ENCODE peak calls at places on chromosomes 12 and 14, in four cellular contexts. M, P, X and D are unnamed samples.

GRCh38 chr14:90820958-90821357 is 4.7 kb upstream of the TTC7B start:
- DNase-seq in M (no peak), P (no peak), X (no peak), D (no peak)

GRCh38 chr14:68386950-68387779 is 405.7 kb downstream of the ZFP36L1 start:
- DNase-seq in M (no peak), P (peak), X (no peak), D (no peak)

GRCh38 chr12:49985981-49986380 is 13.2 kb downstream of the AQP6 start:
- DNase-seq in M (no peak), P (no peak), X (no peak), D (no peak)

GRCh38 chr14:91327661-91328312 is 83.3 kb upstream of the GPR68 start:
- DNase-seq in M (no peak), P (no peak), X (no peak), D (no peak)

GRCh38 chr14:66395300-66395699 is 90.9 kb upstream of the CCDC196 start:
- DNase-seq in M (no peak), P (no peak), X (no peak), D (no peak)

GRCh38 chr12:110424237-110424636 is 20.7 kb upstream of the ANAPC7 start:
- DNase-seq in M (no peak), P (no peak), X (no peak), D (no peak)

GRCh38 chr12:88876867-88877266 is 296.6 kb upstream of the KITLG start:
- DNase-seq in M (no peak), P (no peak), X (no peak), D (no peak)

GRCh38 chr14:101483829-101484228 is 77.5 kb upstream of the DIO3 start:
- DNase-seq in M (no peak), P (no peak), X (no peak), D (no peak)

GRCh38 chr14:102055181-102055901 is 31.5 kb downstream of the HSP90AA1 start:
- DNase-seq in M (peak), P (no peak), X (no peak), D (peak)

GRCh38 chr14:36663404-36664321 is 2.0 kb downstream of the PAX9 start:
- DNase-seq in M (peak), P (no peak), X (no peak), D (peak)

GRCh38 chr12:18479266-18479665 is 217.9 kb downstream of the PIK3C2G start:
- DNase-seq in M (no peak), P (no peak), X (no peak), D (no peak)

GRCh38 chr14:104553166-104554087 is 26.1 kb upstream of the C14orf180 start:
- DNase-seq in M (peak), P (peak), X (no peak), D (no peak)

GRCh38 chr12:53231859-53232640 is at the start of gene RARG:
- DNase-seq in M (peak), P (peak), X (peak), D (peak)

GRCh38 chr12:116377194-116377735 is 99.8 kb upstream of the MED13L start:
- DNase-seq in M (no peak), P (no peak), X (no peak), D (no peak)

GRCh38 chr12:100913872-100914600 is 119.5 kb downstream of the ANO4 start:
- DNase-seq in M (no peak), P (no peak), X (no peak), D (no peak)

GRCh38 chr12:126069549-126070165 is 1004.4 kb downstream of the AACS start:
- DNase-seq in M (peak), P (peak), X (peak), D (peak)

GRCh38 chr14:75995372-75996041 is 9.9 kb downstream of the IFT43 start:
- DNase-seq in M (no peak), P (no peak), X (no peak), D (no peak)

GRCh38 chr12:89574736-89575208 is 48.9 kb upstream of the POC1B start:
- DNase-seq in M (no peak), P (no peak), X (peak), D (no peak)

GRCh38 chr12:107079172-107080011 is 14.0 kb downstream of the CRY1 start:
- DNase-seq in M (no peak), P (no peak), X (peak), D (no peak)

GRCh38 chr14:74670726-74671125 is 42.2 kb downstream of the AREL1 start:
- DNase-seq in M (no peak), P (no peak), X (no peak), D (no peak)

GRCh38 chr14:74673768-74674167 is 39.1 kb downstream of the AREL1 start:
- DNase-seq in M (no peak), P (no peak), X (no peak), D (no peak)

GRCh38 chr14:74669846-74670245 is 43.0 kb downstream of the AREL1 start:
- DNase-seq in M (no peak), P (no peak), X (no peak), D (no peak)

GRCh38 chr14:74675219-74675618 is 37.7 kb downstream of the AREL1 start:
- DNase-seq in M (no peak), P (no peak), X (no peak), D (no peak)

GRCh38 chr14:74671789-74672188 is 41.1 kb downstream of the AREL1 start:
- DNase-seq in M (no peak), P (no peak), X (no peak), D (no peak)
- TF ChIP-seq TEAD4 in M (no peak), P (peak), X (no peak), D (no peak)

DNA sequence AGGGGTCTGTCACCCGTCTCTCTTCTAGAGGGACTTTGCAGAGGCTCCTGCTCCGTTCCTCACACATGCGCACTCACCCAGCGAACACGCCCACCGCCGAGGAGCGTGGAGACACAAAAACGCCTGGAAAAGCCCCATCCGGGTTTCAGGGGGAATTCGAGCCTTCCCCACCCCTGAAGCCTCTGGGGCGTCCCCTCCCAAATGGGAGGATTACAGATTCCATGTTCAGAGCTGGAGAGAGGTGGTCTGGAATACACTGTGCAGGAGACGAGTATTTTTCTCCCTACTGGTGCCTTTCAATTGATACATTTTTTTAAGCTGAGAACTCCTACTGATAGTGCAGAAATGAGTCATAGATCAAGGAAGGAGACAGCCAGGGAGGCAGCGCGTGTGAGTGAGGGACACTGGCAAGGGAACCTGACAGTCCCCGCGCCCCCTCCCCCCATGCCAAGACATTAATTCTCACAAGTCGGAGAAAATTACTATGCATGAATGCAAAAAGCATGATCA is 37.0 kb downstream of the BCL11B start:
- DNase-seq in M (peak), P (no peak), X (no peak), D (peak)
- TF ChIP-seq TEAD4 in M (no peak), P (no peak), X (no peak), D (no peak)

GRCh38 chr12:72368298-72368697 is 96.1 kb downstream of the TRHDE start:
- DNase-seq in M (no peak), P (no peak), X (no peak), D (no peak)
- TF ChIP-seq TEAD4 in M (no peak), P (no peak), X (no peak), D (no peak)

DNA sequence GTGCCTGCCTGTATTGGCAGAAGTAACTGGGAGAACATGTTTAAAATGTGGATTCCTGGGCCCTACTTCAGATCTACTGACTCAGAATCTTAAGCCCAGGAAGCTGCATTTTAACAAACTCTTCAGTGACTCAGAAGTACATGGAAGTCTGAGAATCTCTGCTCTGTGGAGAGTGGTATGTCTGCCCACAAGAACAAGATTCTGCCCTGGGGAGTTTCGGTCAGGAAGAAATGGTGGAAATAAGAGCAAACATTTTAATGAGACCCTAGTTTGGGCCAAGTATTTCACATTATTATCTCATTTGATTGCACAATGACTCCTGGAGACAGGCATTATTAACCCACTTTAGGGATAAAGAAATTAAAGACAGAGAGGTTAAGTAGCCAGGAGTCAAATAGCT is 8.2 kb downstream of the ALDH1L2 start:
- DNase-seq in M (no peak), P (no peak), X (no peak), D (no peak)
- TF ChIP-seq TEAD4 in M (no peak), P (no peak), X (no peak), D (no peak)

DNA sequence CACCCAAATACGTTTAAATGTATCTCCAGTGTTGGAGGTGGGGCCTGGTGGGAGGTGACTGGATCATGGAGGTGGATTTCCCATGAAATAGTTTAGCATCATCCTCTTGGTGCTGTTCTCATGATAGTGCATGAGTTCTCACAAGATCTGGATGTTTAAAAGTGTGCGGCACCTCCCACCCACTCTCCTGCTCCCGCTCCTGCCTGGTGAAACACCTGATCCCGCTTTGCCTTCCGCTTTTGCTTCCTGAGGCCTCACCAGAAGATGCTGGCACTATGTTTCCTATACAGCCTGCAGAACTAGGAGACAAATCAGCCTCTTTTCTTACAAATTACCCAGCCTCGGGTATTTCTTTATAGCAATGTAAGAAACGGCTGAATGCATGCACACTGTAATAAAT is 20.1 kb downstream of the EIF5 start:
- DNase-seq in M (no peak), P (no peak), X (no peak), D (no peak)
- TF ChIP-seq TEAD4 in M (no peak), P (no peak), X (no peak), D (no peak)

DNA sequence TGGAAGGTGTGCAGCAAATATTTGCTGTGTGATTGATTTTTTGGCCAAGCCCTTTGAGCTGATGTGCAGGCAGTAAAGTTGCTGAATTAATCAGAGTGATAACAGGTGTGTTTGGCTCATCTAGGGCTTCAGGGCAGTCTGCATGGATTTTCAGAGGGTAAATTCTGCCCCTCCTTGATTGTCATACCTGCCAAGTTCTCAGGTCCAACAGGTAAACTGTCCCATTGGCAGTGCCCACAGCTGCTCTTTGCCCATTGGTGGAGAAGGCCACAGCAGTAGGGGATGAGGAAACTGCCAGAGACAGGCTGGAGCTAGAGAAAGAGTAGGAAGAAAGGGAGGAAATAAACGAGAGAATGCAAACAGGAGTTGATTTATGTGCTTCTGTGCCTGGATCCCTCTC is 33.6 kb downstream of the TEP1 start:
- DNase-seq in M (no peak), P (no peak), X (no peak), D (no peak)
- TF ChIP-seq TEAD4 in M (no peak), P (no peak), X (no peak), D (no peak)

GRCh38 chr14:24639905-24640304 is 5.9 kb upstream of the GZMB start:
- DNase-seq in M (no peak), P (no peak), X (no peak), D (no peak)
- TF ChIP-seq TEAD4 in M (no peak), P (no peak), X (no peak), D (no peak)

GRCh38 chr12:6363010-6363329 is 12.4 kb downstream of the SCNN1A start:
- DNase-seq in M (no peak), P (no peak), X (no peak), D (no peak)
- TF ChIP-seq TEAD4 in M (no peak), P (no peak), X (no peak), D (no peak)